ENCODE peak calls at places on chromosome 21, in nine cellular contexts. U is transverse colon, E is RWPE1, L is hepatocyte, O is GM12865, Q is NB4, R is astrocyte of the spinal cord, P is endothelial cell, H is HFFc6. F is an unnamed sample.

GRCh38 chr21:35422011-35422410 is 372.9 kb upstream of the RUNX1 start:
- DNase-seq in U (no peak), E (no peak), Q (no peak), H (no peak), O (no peak), P (no peak), R (no peak), L (no peak), F (no peak)

GRCh38 chr21:38993561-38993960 is 187.8 kb downstream of the ETS2 start:
- DNase-seq in H (peak), U (peak), E (peak), Q (no peak), L (peak), R (peak), P (no peak), O (no peak), F (no peak)

GRCh38 chr21:39484711-39485264 is 33.0 kb downstream of the SH3BGR start:
- DNase-seq in P (no peak), L (peak), R (no peak), Q (no peak), E (no peak), H (no peak), O (no peak), U (no peak), F (no peak)

GRCh38 chr21:35436899-35437298 is 387.8 kb upstream of the RUNX1 start:
- DNase-seq in Q (no peak), L (no peak), U (no peak), H (no peak), P (no peak), R (no peak), O (no peak), E (no peak), F (no peak)

GRCh38 chr21:38821959-38822682 is 16.4 kb downstream of the ETS2 start:
- DNase-seq in L (no peak), R (no peak), P (no peak), O (no peak), H (no peak), U (no peak), E (no peak), Q (no peak), F (no peak)

GRCh38 chr21:44816761-44817505 is 929 bp downstream of the SUMO3 start:
- DNase-seq in E (no peak), H (no peak), P (peak), R (no peak), L (no peak), O (no peak), U (no peak), Q (no peak), F (no peak)

GRCh38 chr21:37061926-37062591 is 10.8 kb downstream of the PIGP start:
- DNase-seq in P (no peak), Q (peak), H (no peak), E (no peak), O (peak), R (peak), U (no peak), L (no peak), F (no peak)

GRCh38 chr21:37463083-37463780 is 96.7 kb downstream of the DYRK1A start:
- DNase-seq in H (peak), E (peak), P (no peak), R (peak), Q (peak), L (peak), O (peak), U (no peak), F (peak)

GRCh38 chr21:28018741-28019669 is 973.7 kb downstream of the LTN1 start:
- DNase-seq in E (no peak), L (peak), U (no peak), O (peak), H (peak), P (no peak), R (no peak), Q (peak), F (no peak)

GRCh38 chr21:39182484-39183271 is 573 bp downstream of the PSMG1 start:
- DNase-seq in R (peak), P (peak), U (peak), E (peak), H (peak), O (no peak), Q (peak), L (no peak), F (no peak)

DNA sequence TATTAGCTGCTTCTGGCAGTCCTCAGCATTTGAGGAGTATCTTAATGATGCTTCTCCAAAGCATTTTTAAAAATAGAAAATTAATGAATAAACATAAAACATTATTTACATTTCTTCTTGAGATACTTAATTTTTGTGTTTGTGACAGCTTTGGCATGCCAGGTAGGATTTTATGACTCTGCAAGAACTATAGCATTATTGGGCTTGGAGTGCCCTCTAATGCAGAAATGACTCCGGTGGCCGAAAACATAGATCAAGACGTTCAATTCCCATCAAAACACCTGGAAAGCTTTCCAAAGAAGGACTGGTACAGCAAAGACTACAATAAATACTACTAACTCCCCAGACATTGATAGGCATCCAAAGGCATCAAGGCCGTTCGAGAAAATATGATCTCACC is 366.4 kb upstream of the CXADR start:
- DNase-seq in E (no peak), R (no peak), Q (no peak), O (no peak), H (no peak), U (no peak), P (no peak), L (no peak), F (no peak)
- TF ChIP-seq CTCF in E (no peak), R (no peak), Q (no peak), O (no peak), H (no peak), U (peak), P (no peak), L (peak), F (no peak)

DNA sequence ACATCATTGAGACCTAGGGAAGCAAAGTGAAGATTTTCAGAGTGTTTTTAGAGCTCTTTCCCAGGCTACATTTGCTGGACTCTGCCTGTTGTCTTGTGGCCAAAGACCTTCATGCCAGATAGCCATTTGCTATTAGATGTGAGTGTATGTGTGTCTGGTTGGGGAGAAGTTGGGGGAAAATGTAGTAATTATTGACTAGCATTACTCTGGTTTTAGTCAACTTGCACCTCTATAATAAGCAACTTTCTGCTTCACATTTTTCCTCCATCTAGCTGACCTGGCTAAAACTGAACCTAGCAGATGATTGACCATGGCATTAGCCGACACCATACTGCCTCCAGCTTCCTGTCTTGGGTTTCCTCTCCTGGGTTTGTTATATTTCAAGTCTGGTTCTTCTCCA is 239.1 kb downstream of the USP25 start:
- DNase-seq in R (no peak), U (no peak), L (no peak), O (no peak), Q (no peak), P (no peak), E (no peak), H (no peak), F (no peak)
- TF ChIP-seq CTCF in R (no peak), U (no peak), L (no peak), O (no peak), Q (no peak), P (no peak), E (no peak), H (no peak), F (no peak)

DNA sequence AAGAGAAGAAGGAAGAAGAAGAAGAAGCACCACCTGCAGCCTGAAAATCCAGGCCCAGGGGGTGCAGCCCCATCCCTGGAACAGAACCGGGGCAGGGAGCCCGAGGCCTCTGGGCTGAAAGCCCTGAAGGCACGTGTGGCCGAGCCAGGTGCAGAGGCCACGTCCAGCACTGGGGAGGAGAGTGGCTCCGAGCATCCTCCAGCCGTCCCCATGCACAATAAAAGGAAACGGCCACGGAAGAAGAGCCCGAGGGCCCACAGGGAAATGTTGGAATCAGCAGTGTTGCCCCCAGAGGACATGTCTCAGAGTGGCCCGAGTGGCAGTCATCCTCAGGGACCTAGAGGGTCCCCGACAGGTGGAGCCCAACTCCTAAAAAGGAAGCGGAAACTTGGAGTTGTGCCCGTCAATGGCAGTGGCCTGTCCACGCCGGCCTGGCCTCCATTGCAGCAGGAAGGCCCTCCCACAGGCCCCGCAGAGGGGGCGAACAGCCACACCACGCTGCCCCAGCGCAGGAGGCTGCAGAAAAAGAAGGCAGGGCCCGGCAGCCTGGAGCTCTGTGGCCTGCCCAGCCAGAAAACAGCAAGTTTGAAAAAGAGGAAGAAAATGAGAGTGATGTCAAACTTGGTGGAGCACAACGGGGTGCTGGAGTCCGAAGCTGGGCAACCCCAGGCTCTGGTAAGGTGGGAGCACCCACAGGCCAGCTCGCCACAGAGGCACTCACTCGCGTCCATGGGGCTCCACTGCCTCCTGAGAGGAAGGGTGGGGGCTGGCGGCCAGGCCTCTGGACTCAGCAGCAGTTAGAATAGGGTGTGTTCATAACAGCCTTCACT is 28.4 kb downstream of the RRP1B start:
- DNase-seq in Q (no peak), P (no peak), R (no peak), O (no peak), E (no peak), U (no peak), L (no peak), H (no peak), F (no peak)
- TF ChIP-seq CTCF in Q (no peak), P (no peak), R (no peak), O (no peak), E (no peak), U (no peak), L (no peak), H (no peak), F (no peak)

GRCh38 chr21:33477066-33477465 is 2.7 kb downstream of the TMEM50B start:
- DNase-seq in R (no peak), U (no peak), L (no peak), E (no peak), P (no peak), O (no peak), Q (no peak), H (no peak), F (no peak)

GRCh38 chr21:33479679-33480480 is at the start of gene TMEM50B:
- DNase-seq in U (peak), R (peak), E (peak), P (peak), Q (peak), L (peak), H (peak), O (peak), F (peak)

GRCh38 chr21:33478182-33478581 is 1.6 kb downstream of the TMEM50B start:
- DNase-seq in P (no peak), H (no peak), R (no peak), Q (no peak), E (no peak), U (no peak), L (no peak), O (no peak), F (no peak)

GRCh38 chr21:33480481-33481103 is 818 bp upstream of the TMEM50B start:
- DNase-seq in L (no peak), O (no peak), H (no peak), P (no peak), Q (no peak), E (no peak), U (no peak), R (no peak), F (no peak)

GRCh38 chr21:33478858-33479678 is 706 bp downstream of the TMEM50B start:
- DNase-seq in Q (peak), L (peak), R (peak), U (peak), H (peak), O (peak), P (peak), E (peak), F (peak)
- TF ChIP-seq CTCF in Q (no peak), L (peak), R (no peak), U (peak), H (no peak), O (peak), P (no peak), E (no peak), F (peak)

GRCh38 chr21:41611966-41612606 is 104.1 kb upstream of the TMPRSS2 start:
- DNase-seq in R (no peak), P (peak), Q (peak), L (peak), U (peak), H (no peak), E (peak), O (peak), F (peak)
- TF ChIP-seq CTCF in R (peak), P (no peak), Q (peak), L (peak), U (no peak), H (no peak), E (no peak), O (no peak), F (peak)

GRCh38 chr21:45818276-45818903 is 163.2 kb upstream of the COL6A1 start:
- DNase-seq in R (no peak), H (peak), E (peak), L (peak), U (no peak), Q (peak), O (peak), P (no peak), F (no peak)
- TF ChIP-seq CTCF in R (no peak), H (no peak), E (peak), L (no peak), U (no peak), Q (peak), O (no peak), P (no peak), F (no peak)

GRCh38 chr21:30268608-30269197 is 14.0 kb downstream of the KRTAP24-1 start:
- DNase-seq in H (no peak), E (no peak), Q (peak), P (no peak), R (no peak), U (no peak), L (peak), O (peak), F (no peak)
- TF ChIP-seq CTCF in H (no peak), E (no peak), Q (peak), P (peak), R (peak), U (no peak), L (peak), O (peak), F (no peak)

GRCh38 chr21:17931080-17931479 is 111.9 kb upstream of the C21orf91 start:
- DNase-seq in U (no peak), H (no peak), E (no peak), Q (peak), L (no peak), P (no peak), R (no peak), O (peak), F (no peak)
- TF ChIP-seq CTCF in U (no peak), H (peak), E (no peak), Q (peak), L (peak), P (peak), R (peak), O (peak), F (peak)

DNA sequence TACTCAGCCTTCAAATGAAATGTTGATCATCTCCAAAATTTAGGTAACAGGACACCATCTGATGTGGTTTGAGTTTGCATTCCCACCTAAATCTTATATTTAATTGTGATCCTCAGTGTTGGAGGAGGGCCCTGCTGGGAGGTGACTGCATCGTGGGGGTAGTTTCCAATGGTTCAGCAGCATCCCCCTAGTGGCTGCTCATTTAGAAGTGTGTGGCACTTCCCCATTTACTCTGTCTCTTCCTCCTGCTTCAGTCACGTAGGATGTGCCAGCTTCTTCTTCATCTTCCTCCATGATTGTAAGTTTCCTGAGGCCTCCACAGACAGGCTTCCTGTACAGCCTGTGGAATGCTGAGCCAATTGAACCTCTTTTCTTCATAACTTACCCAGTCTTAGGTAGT is 731.2 kb downstream of the USP25 start:
- DNase-seq in Q (peak), H (no peak), R (no peak), E (no peak), U (no peak), O (no peak), P (no peak), L (no peak), F (no peak)
- TF ChIP-seq CTCF in Q (peak), H (peak), R (peak), E (no peak), U (no peak), O (no peak), P (no peak), L (no peak), F (no peak)